ENCODE peak calls at places on chromosome 13, in five cellular contexts. One of them, this sample, is unnamed.

GRCh38 chr13:49840266-49840665 is 47.8 kb upstream of the KPNA3 start:
- DNase-seq in HL-60: peak; percentile 15
- DNase-seq in mesendoderm: peak; percentile 44
- DNase-seq in choroid plexus epithelial cell: no peak
- DNase-seq in heart right ventricle: no peak
- DNase-seq in this sample: no peak

GRCh38 chr13:76329004-76329403 is 557.2 kb downstream of the KCTD12 start:
- DNase-seq in choroid plexus epithelial cell: no peak
- DNase-seq in HL-60: peak; percentile 5
- DNase-seq in mesendoderm: no peak
- DNase-seq in heart right ventricle: no peak
- DNase-seq in this sample: no peak

GRCh38 chr13:114074671-114075315 is 57.6 kb downstream of the RASA3 start:
- DNase-seq in mesendoderm: no peak
- DNase-seq in HL-60: no peak
- DNase-seq in choroid plexus epithelial cell: no peak
- DNase-seq in heart right ventricle: no peak
- DNase-seq in this sample: no peak

GRCh38 chr13:67231481-67231940 is 1.4 kb upstream of the PCDH9 start:
- DNase-seq in HL-60: no peak
- DNase-seq in heart right ventricle: no peak
- DNase-seq in mesendoderm: no peak
- DNase-seq in choroid plexus epithelial cell: peak; percentile 34
- DNase-seq in this sample: no peak

GRCh38 chr13:99281811-99282263 is 23.7 kb upstream of the GPR18 start:
- DNase-seq in heart right ventricle: peak; percentile 50
- DNase-seq in choroid plexus epithelial cell: peak; percentile 45
- DNase-seq in mesendoderm: no peak
- DNase-seq in HL-60: peak; percentile 96
- DNase-seq in this sample: peak; percentile 85

GRCh38 chr13:24943136-24943535 is 152.8 kb upstream of the PABPC3 start:
- DNase-seq in heart right ventricle: no peak
- DNase-seq in choroid plexus epithelial cell: no peak
- DNase-seq in mesendoderm: no peak
- DNase-seq in HL-60: no peak
- DNase-seq in this sample: no peak

GRCh38 chr13:39767791-39768564 is 112.5 kb downstream of the COG6 start:
- DNase-seq in heart right ventricle: no peak
- DNase-seq in choroid plexus epithelial cell: no peak
- DNase-seq in HL-60: no peak
- DNase-seq in mesendoderm: peak; percentile 33
- DNase-seq in this sample: no peak

GRCh38 chr13:40186041-40186440 is 480.4 kb downstream of the FOXO1 start:
- DNase-seq in choroid plexus epithelial cell: no peak
- DNase-seq in HL-60: no peak
- DNase-seq in mesendoderm: no peak
- DNase-seq in heart right ventricle: no peak
- DNase-seq in this sample: no peak

GRCh38 chr13:76965759-76966421 is 17.6 kb downstream of the ACOD1 start:
- DNase-seq in mesendoderm: no peak
- DNase-seq in choroid plexus epithelial cell: peak; percentile 93
- DNase-seq in heart right ventricle: peak; percentile 50
- DNase-seq in HL-60: no peak
- DNase-seq in this sample: peak; percentile 73

GRCh38 chr13:106911602-106912001 is 343.7 kb upstream of the ARGLU1 start:
- DNase-seq in HL-60: no peak
- DNase-seq in choroid plexus epithelial cell: no peak
- DNase-seq in heart right ventricle: no peak
- DNase-seq in mesendoderm: no peak
- DNase-seq in this sample: no peak

GRCh38 chr13:27251166-27252088 is at the start of gene RPL21:
- DNase-seq in heart right ventricle: peak; percentile 95
- DNase-seq in HL-60: peak; percentile 98
- DNase-seq in mesendoderm: peak; percentile 97
- DNase-seq in choroid plexus epithelial cell: peak; percentile 99
- DNase-seq in this sample: peak; percentile 98

GRCh38 chr13:99326012-99326411 is 18.8 kb upstream of the GPR183 start:
- DNase-seq in HL-60: no peak
- DNase-seq in heart right ventricle: no peak
- DNase-seq in choroid plexus epithelial cell: no peak
- DNase-seq in mesendoderm: no peak
- DNase-seq in this sample: no peak

GRCh38 chr13:32316476-32316875 is 1.2 kb downstream of the BRCA2 start:
- DNase-seq in mesendoderm: no peak
- DNase-seq in choroid plexus epithelial cell: no peak
- DNase-seq in heart right ventricle: no peak
- DNase-seq in HL-60: no peak
- DNase-seq in this sample: no peak
- H3K4me3 ChIP-seq in mesendoderm: peak overlapping the region; percentile 89
- H3K4me3 ChIP-seq in choroid plexus epithelial cell: peak overlapping the region; percentile 75
- H3K4me3 ChIP-seq in heart right ventricle: peak overlapping the region; percentile 97
- H3K4me3 ChIP-seq in HL-60: peak overlapping the region; percentile 55
- H3K4me3 ChIP-seq in this sample: peak overlapping the region; percentile 74

GRCh38 chr13:42355118-42355840 is 83.3 kb downstream of the AKAP11 start:
- DNase-seq in choroid plexus epithelial cell: no peak
- DNase-seq in mesendoderm: peak; percentile 11
- DNase-seq in heart right ventricle: no peak
- DNase-seq in HL-60: no peak
- DNase-seq in this sample: no peak

GRCh38 chr13:42355841-42356575 is 84.1 kb downstream of the AKAP11 start:
- DNase-seq in heart right ventricle: no peak
- DNase-seq in HL-60: no peak
- DNase-seq in mesendoderm: no peak
- DNase-seq in choroid plexus epithelial cell: no peak
- DNase-seq in this sample: no peak

GRCh38 chr13:42350141-42350540 is 78.2 kb downstream of the AKAP11 start:
- DNase-seq in heart right ventricle: no peak
- DNase-seq in HL-60: no peak
- DNase-seq in choroid plexus epithelial cell: no peak
- DNase-seq in mesendoderm: no peak
- DNase-seq in this sample: no peak

GRCh38 chr13:42360046-42360445 is 88.1 kb downstream of the AKAP11 start:
- DNase-seq in mesendoderm: no peak
- DNase-seq in heart right ventricle: no peak
- DNase-seq in HL-60: no peak
- DNase-seq in choroid plexus epithelial cell: no peak
- DNase-seq in this sample: no peak

DNA sequence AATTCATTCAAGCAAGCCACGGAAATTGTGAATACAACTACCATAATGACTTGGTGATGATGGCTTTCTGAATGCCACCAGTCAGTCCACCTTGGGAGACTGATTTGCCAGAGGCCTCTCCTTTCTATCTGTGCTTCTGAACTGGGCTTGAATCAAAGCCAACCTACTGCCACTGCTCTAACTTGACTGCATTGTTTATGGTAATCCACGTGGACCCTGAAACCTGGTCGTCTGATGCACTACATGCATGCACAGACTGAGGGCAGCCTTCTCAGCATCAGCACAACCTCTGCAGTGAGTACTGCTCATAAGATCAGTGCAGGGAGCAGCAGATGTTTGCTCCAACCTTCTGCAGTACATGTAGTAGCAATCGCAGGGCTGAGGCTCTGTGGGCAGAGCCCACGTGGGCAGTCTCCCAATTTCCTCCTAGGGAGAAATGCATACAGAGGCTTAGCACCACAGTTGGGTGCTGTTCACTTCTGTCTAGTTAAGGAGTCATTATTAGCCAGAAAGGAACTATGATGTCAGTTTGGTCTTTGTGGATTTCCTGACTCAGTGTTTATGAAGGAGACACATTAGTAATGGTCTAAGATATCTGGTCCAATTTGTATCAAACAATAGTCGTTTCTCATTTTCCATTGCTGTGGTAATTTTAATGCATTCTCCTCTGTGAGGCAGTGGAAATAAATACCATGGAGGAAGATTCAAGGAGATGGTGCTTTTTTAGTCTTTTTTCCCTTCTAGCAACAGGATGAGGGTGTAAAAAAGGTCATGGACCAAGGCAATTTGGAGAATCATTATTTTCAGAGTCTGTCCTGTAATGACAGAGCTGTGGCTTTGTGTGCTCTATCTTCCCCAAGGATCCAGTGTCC is 82.5 kb downstream of the AKAP11 start:
- DNase-seq in heart right ventricle: no peak
- DNase-seq in HL-60: no peak
- DNase-seq in mesendoderm: peak; percentile 37
- DNase-seq in choroid plexus epithelial cell: peak; percentile 98
- DNase-seq in this sample: no peak
- H3K4me3 ChIP-seq in heart right ventricle: no peak overlapping the region
- H3K4me3 ChIP-seq in HL-60: no peak overlapping the region
- H3K4me3 ChIP-seq in mesendoderm: no peak overlapping the region
- H3K4me3 ChIP-seq in choroid plexus epithelial cell: no peak overlapping the region
- H3K4me3 ChIP-seq in this sample: no peak overlapping the region

DNA sequence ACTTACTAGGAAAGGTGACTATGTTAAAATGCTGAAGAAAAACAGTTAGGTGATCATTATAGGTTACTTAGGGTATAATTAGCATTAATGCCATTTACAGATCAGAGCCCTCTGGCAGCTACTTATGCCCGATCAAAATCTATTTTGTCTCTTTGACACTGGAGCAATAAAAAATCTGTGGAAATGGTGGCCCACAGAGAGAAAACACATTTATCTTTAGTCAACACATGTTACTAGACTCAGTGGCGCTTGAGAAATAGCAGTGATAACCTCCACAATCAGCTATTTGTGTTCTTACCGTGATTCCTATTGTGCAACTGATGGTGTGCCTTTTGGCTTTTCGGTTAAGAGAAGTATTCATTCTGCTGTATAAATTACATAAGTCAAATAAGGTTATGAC is 1519.6 kb downstream of the PCDH9 start:
- DNase-seq in heart right ventricle: no peak
- DNase-seq in choroid plexus epithelial cell: peak; percentile 48
- DNase-seq in mesendoderm: no peak
- DNase-seq in HL-60: no peak
- DNase-seq in this sample: no peak
- H3K4me3 ChIP-seq in heart right ventricle: no peak overlapping the region
- H3K4me3 ChIP-seq in choroid plexus epithelial cell: no peak overlapping the region
- H3K4me3 ChIP-seq in mesendoderm: no peak overlapping the region
- H3K4me3 ChIP-seq in HL-60: no peak overlapping the region
- H3K4me3 ChIP-seq in this sample: no peak overlapping the region

DNA sequence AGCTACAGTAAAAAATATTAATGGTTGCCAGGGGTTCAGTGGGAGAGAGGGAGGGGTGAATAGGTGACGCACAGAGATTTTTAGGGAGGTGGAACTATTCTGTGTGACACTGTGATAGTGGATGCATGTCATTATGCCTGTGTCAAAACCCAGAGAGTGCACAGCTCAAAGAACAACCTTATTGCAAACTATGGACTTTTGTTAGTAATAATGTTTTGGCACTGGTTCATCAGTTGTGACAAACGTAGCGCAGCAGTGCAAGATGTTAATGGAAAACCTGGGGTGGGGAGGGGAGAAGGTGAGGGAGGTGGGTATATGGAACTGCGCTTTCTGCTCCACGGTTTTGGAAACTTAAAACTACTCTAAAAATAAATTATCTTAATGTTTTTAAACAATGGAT is 134.6 kb upstream of the RFC3 start:
- DNase-seq in HL-60: no peak
- DNase-seq in mesendoderm: no peak
- DNase-seq in heart right ventricle: no peak
- DNase-seq in choroid plexus epithelial cell: no peak
- DNase-seq in this sample: no peak
- H3K4me3 ChIP-seq in HL-60: no peak overlapping the region
- H3K4me3 ChIP-seq in mesendoderm: no peak overlapping the region
- H3K4me3 ChIP-seq in heart right ventricle: no peak overlapping the region
- H3K4me3 ChIP-seq in choroid plexus epithelial cell: no peak overlapping the region
- H3K4me3 ChIP-seq in this sample: no peak overlapping the region

GRCh38 chr13:97339989-97340361 is 94.0 kb upstream of the RAP2A start:
- DNase-seq in mesendoderm: no peak
- DNase-seq in heart right ventricle: no peak
- DNase-seq in choroid plexus epithelial cell: no peak
- DNase-seq in HL-60: no peak
- DNase-seq in this sample: no peak
- H3K4me3 ChIP-seq in mesendoderm: no peak overlapping the region
- H3K4me3 ChIP-seq in heart right ventricle: no peak overlapping the region
- H3K4me3 ChIP-seq in choroid plexus epithelial cell: no peak overlapping the region
- H3K4me3 ChIP-seq in HL-60: no peak overlapping the region
- H3K4me3 ChIP-seq in this sample: peak overlapping the region; percentile 17

GRCh38 chr13:94739235-94739634 is 26.9 kb upstream of the SOX21 start:
- DNase-seq in heart right ventricle: no peak
- DNase-seq in mesendoderm: no peak
- DNase-seq in choroid plexus epithelial cell: no peak
- DNase-seq in HL-60: no peak
- DNase-seq in this sample: no peak
- H3K4me3 ChIP-seq in heart right ventricle: no peak overlapping the region
- H3K4me3 ChIP-seq in mesendoderm: no peak overlapping the region
- H3K4me3 ChIP-seq in choroid plexus epithelial cell: no peak overlapping the region
- H3K4me3 ChIP-seq in HL-60: no peak overlapping the region
- H3K4me3 ChIP-seq in this sample: no peak overlapping the region

GRCh38 chr13:101417043-101417406 is 717 bp upstream of the NALCN start:
- DNase-seq in choroid plexus epithelial cell: peak; percentile 69
- DNase-seq in heart right ventricle: no peak
- DNase-seq in mesendoderm: peak; percentile 2
- DNase-seq in HL-60: no peak
- DNase-seq in this sample: no peak
- H3K4me3 ChIP-seq in choroid plexus epithelial cell: peak overlapping the region; percentile 67
- H3K4me3 ChIP-seq in heart right ventricle: peak overlapping the region; percentile 61
- H3K4me3 ChIP-seq in mesendoderm: no peak overlapping the region
- H3K4me3 ChIP-seq in HL-60: no peak overlapping the region
- H3K4me3 ChIP-seq in this sample: peak overlapping the region; percentile 96

GRCh38 chr13:43157796-43158195 is 134.4 kb downstream of the DNAJC15 start:
- DNase-seq in HL-60: no peak
- DNase-seq in mesendoderm: no peak
- DNase-seq in heart right ventricle: no peak
- DNase-seq in choroid plexus epithelial cell: no peak
- DNase-seq in this sample: no peak

GRCh38 chr13:43154083-43154739 is 130.8 kb downstream of the DNAJC15 start:
- DNase-seq in choroid plexus epithelial cell: peak; percentile 52
- DNase-seq in HL-60: no peak
- DNase-seq in heart right ventricle: no peak
- DNase-seq in mesendoderm: peak; percentile 88
- DNase-seq in this sample: no peak

GRCh38 chr13:43154839-43155238 is 131.5 kb downstream of the DNAJC15 start:
- DNase-seq in heart right ventricle: no peak
- DNase-seq in mesendoderm: peak; percentile 92
- DNase-seq in HL-60: no peak
- DNase-seq in choroid plexus epithelial cell: no peak
- DNase-seq in this sample: no peak

GRCh38 chr13:43156916-43157315 is 133.5 kb downstream of the DNAJC15 start:
- DNase-seq in choroid plexus epithelial cell: no peak
- DNase-seq in heart right ventricle: no peak
- DNase-seq in HL-60: no peak
- DNase-seq in mesendoderm: no peak
- DNase-seq in this sample: no peak

GRCh38 chr13:43153436-43154082 is 130.2 kb downstream of the DNAJC15 start:
- DNase-seq in HL-60: no peak
- DNase-seq in heart right ventricle: no peak
- DNase-seq in choroid plexus epithelial cell: peak; percentile 90
- DNase-seq in mesendoderm: peak; percentile 91
- DNase-seq in this sample: no peak
- H3K4me3 ChIP-seq in HL-60: no peak overlapping the region
- H3K4me3 ChIP-seq in heart right ventricle: no peak overlapping the region
- H3K4me3 ChIP-seq in choroid plexus epithelial cell: no peak overlapping the region
- H3K4me3 ChIP-seq in mesendoderm: no peak overlapping the region
- H3K4me3 ChIP-seq in this sample: no peak overlapping the region

This sample was measured in tibial artery.